ENCODE peak calls at places on chromosome 16, in four cellular contexts. B is Ammon's horn, L is left colon, S is astrocyte of the hippocampus. M is an unnamed sample.

GRCh38 chr16:24681793-24682192 is 47.7 kb upstream of the TNRC6A start:
- DNase-seq in B (no peak), L (no peak), S (no peak), M (no peak)

GRCh38 chr16:77869997-77870813 is 81.8 kb downstream of the VAT1L start:
- DNase-seq in B (no peak), L (peak), S (peak), M (no peak)

GRCh38 chr16:46948548-46949166 is 24.8 kb downstream of the DNAJA2 start:
- DNase-seq in B (no peak), L (no peak), S (no peak), M (no peak)

GRCh38 chr16:54320895-54321294 is 34.3 kb upstream of the IRX3 start:
- DNase-seq in B (no peak), L (no peak), S (no peak), M (no peak)

GRCh38 chr16:397736-398332 is 835 bp downstream of the NME4 start:
- DNase-seq in B (peak), L (peak), S (peak), M (peak)

GRCh38 chr16:55622930-55623561 is 32.7 kb upstream of the SLC6A2 start:
- DNase-seq in B (no peak), L (no peak), S (no peak), M (no peak)

GRCh38 chr16:27264151-27264550 is 4.4 kb downstream of the NSMCE1 start:
- DNase-seq in B (no peak), L (no peak), S (peak), M (peak)

GRCh38 chr16:31074073-31074813 is at the start of the genes ZNF646 and ZNF668:
- DNase-seq in B (peak), L (peak), S (peak), M (peak)

GRCh38 chr16:68227850-68228553 is 7.9 kb downstream of the ESRP2 start:
- DNase-seq in B (no peak), L (peak), S (no peak), M (no peak)

M was measured in HFFc6.